ENCODE peak calls at places on chromosomes 12 and 14, in seven cellular contexts. L is A673, Y is astrocyte, A is H9, Z is mammary epithelial cell, X is cardiac muscle cell, P is mucosa of descending colon. N is an unnamed sample. For H3K4me1, the result is how much of the 10 kb centered on the place peaks cover.

GRCh38 chr12:62009445-62009844 is 250.8 kb upstream of the USP15 start:
- DNase-seq in L (no peak), Y (no peak), A (no peak), Z (no peak), P (no peak), X (no peak), N (no peak)

GRCh38 chr14:25048170-25049126 is 1.5 kb downstream of the STXBP6 start:
- DNase-seq in X (peak), Y (peak), A (no peak), L (no peak), Z (peak), P (peak), N (peak)

GRCh38 chr12:77016621-77017020 is 48.7 kb downstream of the E2F7 start:
- DNase-seq in P (no peak), A (no peak), Z (no peak), Y (no peak), L (no peak), X (no peak), N (no peak)

GRCh38 chr12:111150476-111150875 is 218.4 kb downstream of the PHETA1 start:
- DNase-seq in A (no peak), L (no peak), P (no peak), Z (no peak), Y (no peak), X (no peak), N (no peak)

GRCh38 chr14:48027115-48027514 is 351.7 kb upstream of the MDGA2 start:
- DNase-seq in P (no peak), Z (no peak), A (no peak), X (no peak), L (no peak), Y (no peak), N (no peak)

GRCh38 chr14:46580941-46581671 is 70.5 kb downstream of the RPL10L start:
- DNase-seq in P (peak), Z (peak), L (peak), X (peak), Y (peak), A (peak), N (no peak)

GRCh38 chr14:22850944-22851790 is 14.8 kb downstream of the MMP14 start:
- DNase-seq in Y (peak), L (no peak), X (peak), Z (peak), A (no peak), P (peak), N (peak)

GRCh38 chr12:101891462-101891971 is 14.1 kb downstream of the DRAM1 start:
- DNase-seq in L (peak), A (no peak), Y (peak), P (peak), X (peak), Z (peak), N (no peak)

GRCh38 chr14:75831971-75832370 is 149.8 kb downstream of the TGFB3 start:
- DNase-seq in Y (no peak), X (no peak), A (no peak), Z (peak), L (no peak), P (peak), N (peak)

GRCh38 chr14:34682787-34683321 is 31.5 kb downstream of the CFL2 start:
- DNase-seq in P (no peak), Y (peak), A (no peak), Z (no peak), X (peak), L (no peak), N (no peak)

GRCh38 chr12:118334939-118335567 is 37.7 kb downstream of the TAOK3 start:
- DNase-seq in Y (peak), L (no peak), A (no peak), P (no peak), Z (no peak), X (peak), N (no peak)

GRCh38 chr14:101241807-101242278 is 319.5 kb upstream of the DIO3 start:
- DNase-seq in L (no peak), Y (no peak), A (peak), P (no peak), X (no peak), Z (no peak), N (no peak)

GRCh38 chr14:35808076-35808657 is 928 bp downstream of the RALGAPA1 start:
- DNase-seq in Z (peak), A (no peak), Y (no peak), X (no peak), L (no peak), P (peak), N (no peak)

GRCh38 chr12:14896477-14897184 is 11.0 kb upstream of the MGP start:
- DNase-seq in Z (no peak), Y (peak), L (peak), X (peak), A (no peak), P (no peak), N (no peak)

GRCh38 chr12:41058266-41058665 is 129.9 kb upstream of the PDZRN4 start:
- DNase-seq in Z (no peak), Y (peak), P (no peak), A (no peak), L (no peak), X (no peak), N (no peak)

GRCh38 chr12:570949-571794 is 92.1 kb downstream of the NINJ2 start:
- DNase-seq in P (peak), Z (peak), X (peak), Y (peak), L (peak), A (peak), N (peak)

GRCh38 chr12:23618718-23619117 is 330.8 kb downstream of the SOX5 start:
- DNase-seq in P (no peak), Z (no peak), L (no peak), X (no peak), Y (no peak), A (no peak), N (no peak)

GRCh38 chr14:65186951-65187350 is 84.6 kb upstream of the MAX start:
- DNase-seq in A (no peak), P (no peak), X (no peak), Z (no peak), L (no peak), Y (no peak), N (no peak)

GRCh38 chr14:104346608-104347007 is 208.2 kb downstream of the KIF26A start:
- DNase-seq in X (no peak), Z (no peak), P (no peak), L (no peak), Y (no peak), A (peak), N (no peak)

GRCh38 chr12:121590476-121591143 is 9.8 kb upstream of the KDM2B start:
- DNase-seq in X (peak), L (no peak), P (no peak), Y (peak), Z (peak), A (no peak), N (no peak)

GRCh38 chr14:68891851-68892660 is 87.0 kb downstream of the ACTN1 start:
- DNase-seq in A (no peak), Z (peak), X (peak), L (no peak), P (no peak), Y (peak), N (peak)

GRCh38 chr12:64633940-64634337 is 23.6 kb downstream of the RASSF3 start:
- DNase-seq in L (peak), A (no peak), Z (peak), Y (peak), P (peak), X (peak), N (no peak)

GRCh38 chr12:2256453-2256852 is 203.7 kb downstream of the CACNA1C start:
- DNase-seq in Z (no peak), A (no peak), X (peak), P (no peak), L (no peak), Y (peak), N (no peak)

DNA sequence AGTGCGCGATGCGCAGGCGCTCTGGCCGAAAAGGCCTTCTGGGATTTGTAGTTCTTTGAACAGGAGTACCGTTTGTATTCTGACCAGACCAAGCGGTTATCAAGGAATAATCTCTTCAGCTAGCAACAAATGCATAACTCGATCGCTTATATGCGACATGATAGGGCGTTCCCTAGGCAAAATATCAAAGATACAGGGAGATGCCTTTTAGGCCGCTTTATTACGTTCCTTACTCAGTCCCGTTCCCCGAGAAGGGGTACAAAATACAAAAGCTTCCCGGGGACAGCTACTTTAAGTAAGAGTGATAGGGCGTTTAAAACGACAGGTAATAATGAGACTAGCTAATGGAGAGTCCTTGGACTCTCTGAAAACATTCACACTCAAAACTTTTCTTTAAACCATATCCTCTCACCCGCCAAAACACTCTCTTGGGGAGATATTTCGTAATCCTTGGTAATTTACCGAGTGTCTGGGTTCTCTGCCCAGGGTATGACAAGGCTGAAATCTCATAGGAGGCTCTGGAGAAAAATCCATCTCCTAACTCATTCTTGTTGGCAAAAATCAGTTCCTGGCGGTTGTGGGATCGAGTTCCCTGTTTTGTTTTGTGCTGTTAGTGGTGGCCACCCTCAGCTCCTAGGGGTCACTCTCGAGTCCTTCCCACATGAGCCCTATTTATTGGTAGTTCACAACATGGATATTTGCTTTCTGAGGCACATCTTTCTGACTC is 412 bp upstream of the SNW1 start:
- DNase-seq in Y (peak), L (peak), X (peak), A (peak), Z (no peak), P (peak), N (no peak)
- TF ChIP-seq CTCF in Y (peak), L (peak), X (peak), A (peak), Z (peak), P (no peak), N (no peak)

GRCh38 chr12:24797901-24798300 is 151.0 kb downstream of the BCAT1 start:
- DNase-seq in Z (no peak), A (no peak), L (peak), Y (no peak), P (no peak), X (no peak), N (no peak)
- H3K4me1 ChIP-seq in Z (under half), A (under half), L (under half), Y (under half), P (under half), X (under half), N (under half)

GRCh38 chr12:104669057-104669770 is 212.5 kb downstream of the CHST11 start:
- DNase-seq in Y (no peak), Z (peak), P (peak), A (no peak), X (peak), L (peak), N (peak)
- TF ChIP-seq CTCF in Y (no peak), Z (no peak), P (no peak), A (no peak), X (peak), L (peak), N (no peak)

DNA sequence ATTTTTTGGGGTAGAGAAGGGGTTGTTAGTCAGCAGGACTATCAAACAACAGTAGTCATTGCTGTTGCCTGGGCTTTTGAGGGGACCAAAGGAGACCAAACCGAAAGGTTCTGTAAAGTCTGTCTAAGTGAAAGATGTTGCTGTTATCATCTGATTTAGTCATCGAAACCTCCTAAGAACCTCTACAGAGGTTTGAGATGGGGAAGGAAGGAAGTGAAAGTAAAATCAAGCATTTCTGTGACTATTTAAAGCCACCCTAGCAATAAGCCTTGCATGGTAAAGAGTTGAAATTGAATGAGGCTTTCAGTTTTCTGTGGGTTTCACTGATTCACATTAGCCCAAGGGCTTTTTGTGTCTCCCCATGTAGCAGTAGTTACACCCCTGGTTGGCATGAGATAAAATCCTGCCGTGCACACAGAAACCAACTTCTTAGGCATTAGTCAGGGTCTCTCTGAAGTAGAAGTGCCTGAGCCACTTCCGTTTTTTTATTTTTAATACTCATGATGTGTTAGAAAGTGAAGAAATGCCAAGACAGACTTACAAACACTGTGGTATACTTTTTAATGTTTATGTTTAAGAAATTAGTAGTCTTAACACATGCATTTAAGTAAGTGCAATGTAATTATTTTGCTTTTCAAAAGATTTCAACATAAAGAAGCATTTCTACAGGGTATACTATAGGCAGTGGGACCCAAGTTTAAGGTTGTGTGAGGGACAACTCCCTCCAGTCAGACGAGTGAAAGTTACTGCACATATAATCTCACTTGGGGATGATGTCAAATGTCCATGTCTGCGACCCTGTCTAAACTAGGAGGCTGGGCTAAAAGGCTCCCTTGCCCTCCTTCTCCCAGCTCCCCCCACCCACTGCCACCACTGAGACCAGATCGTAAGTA is 50.4 kb downstream of the DYRK2 start:
- DNase-seq in L (no peak), Y (peak), Z (peak), A (no peak), X (peak), P (no peak), N (no peak)
- H3K4me1 ChIP-seq in L (under half), Y (under half), Z (under half), A (under half), X (under half), P (under half), N (under half)

GRCh38 chr14:51653096-51653814 is 1.5 kb downstream of the FRMD6 start:
- DNase-seq in L (peak), P (peak), X (peak), Z (peak), A (no peak), Y (peak), N (no peak)
- TF ChIP-seq CTCF in L (peak), P (no peak), X (peak), Z (peak), A (no peak), Y (no peak), N (no peak)

N was measured in pancreas.